ENCODE peak calls at places on chromosomes 11 and 22, in four cellular contexts. S is uterus, U is thyroid gland, Q is Peyer's patch. D is an unnamed sample. For H3K36me3, the result is how much of the 10 kb centered on the place peaks cover.

GRCh38 chr11:25039165-25039564 is 542.3 kb downstream of the LUZP2 start:
- DNase-seq in S (no peak), U (no peak), Q (no peak), D (no peak)

GRCh38 chr11:11787305-11788066 is 54.3 kb upstream of the USP47 start:
- DNase-seq in S (peak), U (peak), Q (peak), D (peak)

GRCh38 chr11:33263549-33263948 is 6.4 kb downstream of the HIPK3 start:
- DNase-seq in S (no peak), U (no peak), Q (no peak), D (no peak)

GRCh38 chr11:10456519-10456918 is 1.5 kb downstream of the AMPD3 start:
- DNase-seq in S (no peak), U (no peak), Q (no peak), D (no peak)

GRCh38 chr22:49018601-49019000 is 809.1 kb downstream of the BRD1 start:
- DNase-seq in S (peak), U (no peak), Q (no peak), D (peak)

GRCh38 chr11:85826096-85826855 is 15.3 kb upstream of the SYTL2 start:
- DNase-seq in S (peak), U (no peak), Q (no peak), D (no peak)

GRCh38 chr11:8870461-8871282 is 40.3 kb upstream of the AKIP1 start:
- DNase-seq in S (peak), U (peak), Q (no peak), D (peak)

GRCh38 chr11:68913188-68913587 is 9.5 kb downstream of the IGHMBP2 start:
- DNase-seq in S (no peak), U (no peak), Q (no peak), D (no peak)

GRCh38 chr11:110992481-110992880 is 253.0 kb upstream of the POU2AF2 start:
- DNase-seq in S (no peak), U (no peak), Q (no peak), D (no peak)

GRCh38 chr11:98455500-98456186 is 565.1 kb upstream of the CNTN5 start:
- DNase-seq in S (no peak), U (no peak), Q (no peak), D (no peak)

GRCh38 chr11:86511086-86511551 is 136.4 kb downstream of the CCDC81 start:
- DNase-seq in S (no peak), U (no peak), Q (no peak), D (no peak)

DNA sequence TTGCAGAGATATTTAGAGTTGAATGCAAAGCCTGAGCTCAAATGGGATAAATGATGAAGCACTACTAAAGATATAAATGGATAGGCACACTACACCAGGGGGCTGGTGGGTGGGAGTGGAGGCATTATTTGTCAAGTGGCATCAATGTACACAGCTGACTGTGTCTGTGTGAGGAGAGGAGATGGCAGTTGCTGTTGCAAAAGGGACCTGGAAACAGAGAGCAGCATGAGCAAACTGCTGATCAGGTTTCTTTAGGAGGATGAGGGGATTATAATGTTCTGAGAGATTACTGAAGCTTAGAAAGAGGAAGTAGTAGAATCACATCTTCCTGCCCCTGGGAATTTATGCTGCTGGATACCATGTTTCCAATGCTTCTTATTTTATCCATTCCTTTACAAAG is 39.4 kb upstream of the LIN7C start:
- DNase-seq in S (no peak), U (no peak), Q (no peak), D (no peak)
- TF ChIP-seq POLR2A in S (no peak), U (no peak), Q (no peak), D (no peak)

GRCh38 chr22:31328545-31328960 is 17.6 kb downstream of the PATZ1 start:
- DNase-seq in S (no peak), U (no peak), Q (no peak), D (no peak)

GRCh38 chr22:31329453-31330215 is 16.5 kb downstream of the PATZ1 start:
- DNase-seq in S (peak), U (no peak), Q (no peak), D (no peak)

GRCh38 chr22:31326877-31327276 is 19.3 kb downstream of the PATZ1 start:
- DNase-seq in S (no peak), U (no peak), Q (no peak), D (no peak)

GRCh38 chr22:31327786-31328544 is 18.2 kb downstream of the PATZ1 start:
- DNase-seq in S (no peak), U (no peak), Q (no peak), D (no peak)

DNA sequence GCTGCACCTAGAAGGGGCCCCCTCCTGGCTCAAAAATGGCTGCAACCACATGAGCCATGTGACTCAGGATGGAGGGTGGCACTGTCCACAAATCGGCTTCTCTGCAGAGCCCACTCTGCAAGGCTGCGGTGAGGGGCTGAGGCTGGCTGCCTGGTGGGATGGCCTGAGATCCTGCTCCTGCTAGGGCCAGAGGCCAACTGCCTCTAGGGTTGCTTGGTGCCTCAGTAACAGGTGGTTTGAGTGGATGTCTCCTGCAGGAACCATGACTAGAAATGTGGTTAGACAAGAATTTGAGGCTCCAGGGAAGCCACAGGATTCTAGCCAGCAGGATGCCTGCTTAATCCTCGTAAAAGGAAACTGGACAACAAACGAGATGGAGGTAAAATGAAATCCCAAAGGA is 17.1 kb downstream of the PATZ1 start:
- DNase-seq in S (no peak), U (no peak), Q (no peak), D (no peak)
- H3K36me3 ChIP-seq in S (under half), U (under half), Q (under half), D (under half)

GRCh38 chr11:65502852-65503603 is 4.2 kb downstream of the MALAT1 start:
- DNase-seq in S (peak), U (no peak), Q (no peak), D (peak)
- TF ChIP-seq POLR2A in S (peak), U (no peak), Q (peak), D (peak)

DNA sequence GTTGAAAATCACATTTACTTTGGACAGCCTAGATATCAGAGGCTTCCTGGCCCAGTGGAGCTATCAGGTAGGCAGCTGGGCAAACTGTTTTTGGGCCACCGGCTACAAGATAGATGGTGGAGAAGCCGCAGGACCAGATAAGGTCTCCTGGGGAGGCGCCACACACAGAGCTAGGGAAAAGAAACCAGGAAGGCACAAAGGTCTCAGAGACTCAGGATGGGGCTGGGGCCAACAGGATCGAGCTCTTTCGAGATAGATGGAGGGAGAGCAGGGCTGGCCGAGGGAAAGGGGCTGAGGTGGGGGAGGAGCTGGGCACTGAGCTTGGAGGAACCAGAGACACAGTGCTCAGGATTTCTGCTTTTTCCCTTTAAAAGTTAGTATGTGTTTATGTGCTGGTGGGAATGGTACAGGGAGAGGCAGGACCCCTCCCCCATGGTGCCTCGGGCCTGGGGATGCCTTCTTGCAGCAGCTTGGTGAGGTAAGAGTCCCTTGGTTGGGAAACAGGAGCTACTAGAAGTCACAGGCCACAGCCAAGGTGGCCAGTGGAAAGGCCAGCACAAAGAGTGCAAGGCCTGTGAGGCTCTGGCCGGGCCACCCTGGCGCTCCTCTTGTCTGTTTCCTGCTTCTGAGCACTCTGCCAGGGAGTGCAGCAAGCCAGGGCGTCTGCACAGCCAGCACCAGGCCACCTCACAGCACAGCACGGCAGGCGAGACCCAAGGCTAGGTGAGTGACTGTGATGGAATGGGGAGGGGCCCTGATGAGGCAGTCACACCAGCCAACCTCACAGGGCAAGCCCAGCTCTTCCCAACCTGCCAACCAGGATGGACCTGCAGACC is 11.5 kb upstream of the NAP1L4 start:
- DNase-seq in S (peak), U (no peak), Q (no peak), D (no peak)
- H3K36me3 ChIP-seq in S (under half), U (under half), Q (under half), D (under half)

DNA sequence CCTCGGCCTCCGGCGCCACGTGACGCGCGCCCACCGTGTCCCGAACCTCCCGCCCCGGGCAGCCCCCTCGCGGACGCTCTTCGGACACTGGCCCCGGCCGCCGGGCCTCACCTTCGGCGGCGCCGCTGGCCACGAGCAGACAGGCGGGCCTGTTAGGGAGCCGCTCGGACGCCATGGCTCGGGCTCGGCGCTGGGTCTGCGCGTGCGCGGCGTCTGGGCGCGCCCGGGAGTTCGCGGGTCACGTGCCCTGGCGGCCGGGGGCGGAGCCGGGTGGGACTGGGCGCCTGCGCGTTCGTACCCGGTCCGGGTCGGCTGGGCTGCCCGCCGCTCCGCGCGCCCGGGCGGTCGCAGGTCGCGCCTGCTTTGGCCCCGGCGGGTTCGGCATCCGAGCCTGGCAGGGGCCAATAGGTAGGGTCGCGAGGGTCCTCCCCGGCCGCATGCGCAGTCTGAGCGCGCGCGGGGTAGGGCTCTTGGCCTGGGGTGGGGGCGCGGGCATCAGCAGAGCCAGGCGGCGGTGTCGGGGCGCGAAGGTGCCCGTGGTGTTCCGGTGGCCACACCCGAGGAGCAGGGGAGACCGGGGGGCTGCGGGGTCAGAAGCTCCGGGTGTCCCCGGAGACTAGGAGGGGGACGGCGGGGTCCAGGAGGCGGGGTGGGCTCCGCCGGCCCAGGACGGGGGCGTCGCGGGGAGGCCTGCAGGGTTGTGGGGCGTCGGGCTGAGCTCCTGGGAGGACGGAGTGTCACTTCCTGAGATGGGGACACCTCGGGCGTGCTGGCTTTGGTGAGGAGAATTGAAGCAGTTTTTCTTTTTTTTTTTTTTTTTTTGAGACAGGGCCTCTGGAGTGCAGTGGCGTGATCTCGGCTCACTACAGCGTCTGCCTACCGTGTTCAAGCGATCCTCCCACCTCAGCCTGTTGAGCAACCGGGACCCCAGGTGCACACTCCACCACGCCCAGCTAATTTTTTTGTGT is at the start of gene GATD1:
- DNase-seq in S (peak), U (peak), Q (peak), D (peak)
- TF ChIP-seq POLR2A in S (peak), U (peak), Q (peak), D (peak)

D was measured in adrenal gland.